ENCODE peak calls at places on chromosomes 5 and 9, in seven cellular contexts. J, E, H, T, L, C and G are unnamed samples.

GRCh38 chr9:120310035-120310434 is 269.9 kb downstream of the CDK5RAP2 start:
- DNase-seq in C (no peak), H (no peak), J (no peak), E (no peak), T (no peak), L (no peak), G (no peak)

GRCh38 chr5:5497132-5497748 is 74.8 kb downstream of the ICE1 start:
- DNase-seq in H (peak; percentile 13), J (peak; percentile 3), C (peak; percentile 55), E (no peak), T (peak; percentile 53), L (peak; percentile 52), G (no peak)

GRCh38 chr5:481347-481746 is 38.4 kb downstream of the EXOC3 start:
- DNase-seq in C (no peak), T (no peak), H (no peak), L (no peak), E (no peak), J (no peak), G (no peak)

GRCh38 chr5:141623621-141624020 is 4.8 kb upstream of the DIAPH1 start:
- DNase-seq in H (no peak), J (no peak), E (no peak), T (no peak), C (no peak), L (no peak), G (no peak)

GRCh38 chr9:27528886-27529315 is 713 bp downstream of the MOB3B start:
- DNase-seq in L (peak; percentile 79), E (no peak), H (no peak), C (peak; percentile 79), J (peak; percentile 49), T (no peak), G (no peak)

GRCh38 chr5:148760945-148761638 is 65.3 kb upstream of the ADRB2 start:
- DNase-seq in T (peak; percentile 34), E (no peak), J (no peak), C (no peak), L (no peak), H (no peak), G (no peak)

GRCh38 chr5:130166839-130167490 is 262.7 kb downstream of the CHSY3 start:
- DNase-seq in E (no peak), T (no peak), L (no peak), J (no peak), C (no peak), H (no peak), G (no peak)

GRCh38 chr9:14766299-14766698 is 43.8 kb upstream of the CER1 start:
- DNase-seq in J (no peak), E (no peak), L (no peak), C (no peak), T (no peak), H (no peak), G (no peak)

GRCh38 chr5:52987711-52988329 is 1.3 kb upstream of the ITGA2 start:
- DNase-seq in L (peak; percentile 99), T (peak; percentile 67), E (no peak), H (no peak), J (no peak), C (no peak), G (no peak)

GRCh38 chr5:171307843-171308452 is 1.1 kb upstream of the TLX3 start:
- DNase-seq in T (no peak), C (no peak), H (no peak), E (no peak), L (no peak), J (no peak), G (no peak)

GRCh38 chr9:109805054-109805453 is 25.1 kb downstream of the PALM2AKAP2 start:
- DNase-seq in T (no peak), E (no peak), C (no peak), J (no peak), L (no peak), H (no peak), G (no peak)

GRCh38 chr5:180696116-180696515 is 43.7 kb downstream of the OR2Y1 start:
- DNase-seq in L (no peak), T (no peak), C (no peak), E (no peak), J (no peak), H (no peak), G (no peak)

GRCh38 chr9:31418419-31418818 is 966.0 kb upstream of the ACO1 start:
- DNase-seq in C (no peak), T (no peak), L (no peak), E (no peak), H (no peak), J (no peak), G (no peak)

GRCh38 chr9:35910613-35911488 is 1.6 kb downstream of the SPAAR start:
- DNase-seq in L (peak; percentile 65), T (peak; percentile 76), E (no peak), J (no peak), H (no peak), C (no peak), G (peak; percentile 6)

GRCh38 chr5:126857472-126858410 is 80.8 kb downstream of the LMNB1 start:
- DNase-seq in H (peak; percentile 35), L (no peak), T (peak; percentile 59), C (no peak), E (no peak), J (no peak), G (no peak)

GRCh38 chr9:121827251-121827967 is 176.0 kb downstream of the DAB2IP start:
- DNase-seq in J (no peak), L (no peak), H (no peak), T (no peak), C (no peak), E (no peak), G (no peak)

GRCh38 chr5:125065114-125065513 is 318.7 kb upstream of the ZNF608 start:
- DNase-seq in E (no peak), C (no peak), T (no peak), L (peak; percentile 53), J (no peak), H (peak; percentile 77), G (no peak)